ENCODE peak calls at places on chromosome 10, in ten cellular contexts. W, U, A, B, I, S, D, J, H and X are unnamed samples.

GRCh38 chr10:60139798-60140566 is 233.6 kb upstream of the CCDC6 start:
- DNase-seq in W (no peak), U (peak), A (no peak), B (no peak), I (no peak), S (no peak), D (no peak), J (no peak), H (no peak), X (no peak)

GRCh38 chr10:12945709-12946359 is 55.7 kb downstream of the CCDC3 start:
- DNase-seq in W (no peak), U (no peak), A (no peak), B (no peak), I (no peak), S (no peak), D (no peak), J (no peak), H (peak), X (no peak)

GRCh38 chr10:89625041-89625765 is 19.8 kb downstream of the PANK1 start:
- DNase-seq in W (no peak), U (no peak), A (no peak), B (no peak), I (no peak), S (no peak), D (no peak), J (no peak), H (no peak), X (no peak)

GRCh38 chr10:69800109-69800508 is 1.6 kb upstream of the COL13A1 start:
- DNase-seq in W (peak), U (peak), A (peak), B (peak), I (no peak), S (peak), D (no peak), J (peak), H (peak), X (no peak)

GRCh38 chr10:113618338-113618737 is 45.5 kb downstream of the NRAP start:
- DNase-seq in W (no peak), U (no peak), A (no peak), B (no peak), I (no peak), S (no peak), D (peak), J (no peak), H (no peak), X (no peak)

GRCh38 chr10:120600871-120601644 is 144.0 kb downstream of the PLPP4 start:
- DNase-seq in W (no peak), U (no peak), A (peak), B (peak), I (no peak), S (no peak), D (no peak), J (no peak), H (peak), X (no peak)

GRCh38 chr10:119671381-119671780 is 20.2 kb downstream of the BAG3 start:
- DNase-seq in W (no peak), U (no peak), A (no peak), B (no peak), I (no peak), S (no peak), D (no peak), J (no peak), H (no peak), X (no peak)

GRCh38 chr10:73898730-73899400 is 12.1 kb upstream of the PLAU start:
- DNase-seq in W (no peak), U (no peak), A (no peak), B (no peak), I (no peak), S (no peak), D (no peak), J (no peak), H (no peak), X (no peak)

GRCh38 chr10:97466755-97467154 is 20.8 kb downstream of the ZDHHC16 start:
- DNase-seq in W (no peak), U (no peak), A (no peak), B (no peak), I (no peak), S (no peak), D (no peak), J (peak), H (no peak), X (no peak)

GRCh38 chr10:13632407-13632806 is 45.6 kb downstream of the PRPF18 start:
- DNase-seq in W (no peak), U (no peak), A (no peak), B (no peak), I (no peak), S (no peak), D (no peak), J (no peak), H (no peak), X (no peak)

GRCh38 chr10:8416755-8417154 is 362.3 kb downstream of the GATA3 start:
- DNase-seq in W (no peak), U (no peak), A (no peak), B (no peak), I (no peak), S (no peak), D (no peak), J (no peak), H (peak), X (no peak)

GRCh38 chr10:44962870-44963738 is 3.5 kb downstream of the RASSF4 start:
- DNase-seq in W (no peak), U (no peak), A (no peak), B (peak), I (no peak), S (no peak), D (peak), J (no peak), H (no peak), X (peak)

GRCh38 chr10:79056736-79057391 is 11.9 kb upstream of the ZMIZ1 start:
- DNase-seq in W (no peak), U (no peak), A (no peak), B (peak), I (peak), S (no peak), D (peak), J (no peak), H (no peak), X (no peak)

GRCh38 chr10:114403545-114404161 is 649 bp downstream of the AFAP1L2 start:
- DNase-seq in W (no peak), U (no peak), A (peak), B (peak), I (peak), S (no peak), D (peak), J (no peak), H (peak), X (no peak)

GRCh38 chr10:110501142-110501937 is 3.6 kb downstream of the DUSP5 start:
- DNase-seq in W (peak), U (peak), A (no peak), B (peak), I (peak), S (peak), D (peak), J (peak), H (peak), X (peak)

GRCh38 chr10:1671366-1672000 is 65.8 kb downstream of the ADARB2 start:
- DNase-seq in W (no peak), U (no peak), A (no peak), B (no peak), I (no peak), S (no peak), D (no peak), J (no peak), H (no peak), X (no peak)

GRCh38 chr10:71973777-71974488 is 9.7 kb downstream of the CHST3 start:
- DNase-seq in W (no peak), U (no peak), A (no peak), B (no peak), I (no peak), S (no peak), D (no peak), J (no peak), H (peak), X (no peak)

GRCh38 chr10:73234695-73235094 is 12.4 kb downstream of the DNAJC9 start:
- DNase-seq in W (no peak), U (no peak), A (no peak), B (no peak), I (no peak), S (no peak), D (no peak), J (no peak), H (no peak), X (no peak)

GRCh38 chr10:43066481-43066880 is 10.4 kb upstream of the RET start:
- DNase-seq in W (no peak), U (no peak), A (no peak), B (no peak), I (no peak), S (no peak), D (no peak), J (no peak), H (no peak), X (no peak)

GRCh38 chr10:33377658-33378025 is 43.2 kb upstream of the NRP1 start:
- DNase-seq in W (no peak), U (no peak), A (no peak), B (no peak), I (no peak), S (no peak), D (no peak), J (peak), H (no peak), X (no peak)

GRCh38 chr10:133481086-133481643 is 27.4 kb downstream of the SCART1 start:
- DNase-seq in W (no peak), U (no peak), A (no peak), B (no peak), I (no peak), S (no peak), D (no peak), J (no peak), H (no peak), X (no peak)

GRCh38 chr10:77800738-77801266 is 125.8 kb downstream of the DLG5 start:
- DNase-seq in W (no peak), U (no peak), A (no peak), B (no peak), I (no peak), S (no peak), D (no peak), J (no peak), H (no peak), X (no peak)

GRCh38 chr10:93458821-93459257 is 23.3 kb downstream of the MYOF start:
- DNase-seq in W (peak), U (peak), A (no peak), B (no peak), I (peak), S (peak), D (peak), J (peak), H (no peak), X (no peak)

GRCh38 chr10:36802523-36803153 is 322.8 kb upstream of the ANKRD30A start:
- DNase-seq in W (no peak), U (no peak), A (no peak), B (no peak), I (peak), S (no peak), D (no peak), J (no peak), H (no peak), X (no peak)

GRCh38 chr10:12500406-12501303 is 151.3 kb downstream of the CAMK1D start:
- DNase-seq in W (no peak), U (no peak), A (no peak), B (no peak), I (no peak), S (peak), D (no peak), J (no peak), H (no peak), X (peak)

GRCh38 chr10:7408494-7409044 is 2.3 kb downstream of the SFMBT2 start:
- DNase-seq in W (peak), U (no peak), A (peak), B (peak), I (peak), S (peak), D (peak), J (no peak), H (peak), X (peak)

GRCh38 chr10:7797582-7797981 is 9.6 kb downstream of the ATP5F1C start:
- DNase-seq in W (no peak), U (peak), A (no peak), B (no peak), I (peak), S (no peak), D (peak), J (peak), H (peak), X (no peak)

GRCh38 chr10:125159932-125160855 is at the start of gene CTBP2:
- DNase-seq in W (peak), U (no peak), A (peak), B (no peak), I (peak), S (peak), D (peak), J (peak), H (no peak), X (peak)

GRCh38 chr10:125159486-125159931 is 854 bp downstream of the CTBP2 start:
- DNase-seq in W (no peak), U (no peak), A (no peak), B (no peak), I (no peak), S (peak), D (peak), J (no peak), H (no peak), X (no peak)

GRCh38 chr10:125162181-125162906 is 2.0 kb upstream of the CTBP2 start:
- DNase-seq in W (peak), U (no peak), A (no peak), B (peak), I (no peak), S (peak), D (no peak), J (no peak), H (no peak), X (no peak)

GRCh38 chr10:125160856-125161569 is 650 bp upstream of the CTBP2 start:
- DNase-seq in W (peak), U (peak), A (peak), B (peak), I (peak), S (peak), D (peak), J (peak), H (peak), X (peak)

GRCh38 chr10:125161570-125162139 is 1.3 kb upstream of the CTBP2 start:
- DNase-seq in W (no peak), U (no peak), A (no peak), B (no peak), I (no peak), S (peak), D (peak), J (no peak), H (no peak), X (no peak)
- TF ChIP-seq CTCF in W (peak), U (peak), A (peak), B (no peak), I (no peak), S (peak), D (peak), J (no peak), H (no peak), X (peak)

DNA sequence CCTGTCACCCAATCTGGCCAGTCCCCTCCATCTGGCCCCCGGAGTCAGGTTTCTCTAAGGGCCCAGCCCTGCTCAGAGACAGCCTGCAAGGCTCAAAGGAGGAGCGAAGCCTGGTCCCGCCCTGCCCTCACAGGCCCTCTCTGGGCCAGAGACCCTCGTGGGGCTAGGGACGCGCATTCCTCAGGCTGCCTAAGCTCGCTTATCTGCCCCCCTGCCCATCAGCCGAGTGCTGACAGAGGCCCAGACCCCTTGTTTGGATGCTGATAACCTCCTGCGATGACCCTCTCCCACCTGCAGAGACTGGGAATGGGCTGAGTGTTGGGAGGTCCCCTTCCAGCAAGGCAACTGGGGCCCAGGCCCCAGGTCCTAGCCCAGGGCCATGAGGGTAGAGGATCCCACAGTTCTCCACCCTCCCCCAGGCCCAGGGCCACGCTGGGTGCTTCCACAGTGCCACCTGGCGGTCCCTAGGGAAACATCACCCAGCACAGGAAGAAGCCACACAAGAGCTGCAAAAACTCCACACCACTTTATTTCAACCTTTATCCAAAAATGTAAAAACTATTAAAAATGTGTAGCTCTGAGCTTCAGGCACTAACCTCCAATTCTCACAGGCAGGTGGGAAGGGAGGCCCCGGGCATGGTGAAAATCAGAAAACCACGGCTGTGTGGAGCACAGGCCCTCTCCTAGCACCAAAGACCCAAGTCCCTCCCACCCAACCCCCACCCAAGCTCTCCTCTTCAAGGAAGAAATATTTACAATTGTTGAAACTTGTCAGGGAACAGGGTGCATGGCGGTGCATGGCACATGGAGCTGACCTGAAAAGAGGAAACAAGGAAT is 2.2 kb downstream of the NPM3 start:
- DNase-seq in W (no peak), U (peak), A (peak), B (peak), I (peak), S (peak), D (peak), J (peak), H (peak), X (peak)
- TF ChIP-seq CTCF in W (peak), U (peak), A (peak), B (peak), I (peak), S (peak), D (peak), J (no peak), H (peak), X (peak)

DNA sequence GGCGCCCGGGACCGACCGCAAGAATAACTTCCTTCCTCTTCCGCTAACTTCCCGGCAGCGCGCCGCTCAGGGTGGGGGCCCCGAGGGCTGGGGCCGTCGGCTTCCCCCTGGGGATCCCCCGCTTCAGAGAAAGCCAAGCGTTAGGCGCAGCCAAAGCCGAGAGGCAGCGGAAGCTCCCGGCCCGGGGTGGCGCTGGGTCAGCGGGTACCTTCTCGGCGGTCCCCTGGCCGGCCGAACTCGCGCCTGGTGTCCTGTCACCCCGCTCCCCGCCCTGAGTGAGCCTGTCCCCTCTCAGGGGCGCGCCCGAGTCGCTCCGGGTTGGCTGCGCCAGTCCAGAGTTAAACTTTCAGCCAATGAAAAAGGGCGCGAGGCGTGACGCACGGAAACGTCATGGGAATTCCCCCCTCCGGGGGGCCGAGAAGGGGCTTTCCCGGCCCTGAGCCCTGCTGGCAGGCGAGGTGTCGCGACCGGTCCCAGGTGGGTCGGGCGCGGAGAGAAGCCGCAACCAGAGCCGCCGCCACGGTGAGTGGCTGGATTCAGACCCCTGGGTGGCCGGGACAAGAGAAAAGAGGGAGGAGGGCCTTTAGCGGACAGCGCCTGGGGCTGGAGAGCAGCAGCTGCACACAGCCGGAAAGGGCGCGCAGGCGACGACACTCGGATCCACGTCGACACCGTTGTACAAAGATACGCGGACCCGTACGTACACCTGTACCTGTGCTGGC is 1.3 kb upstream of the NFKB2 start:
- DNase-seq in W (peak), U (peak), A (peak), B (peak), I (peak), S (peak), D (peak), J (peak), H (peak), X (peak)
- TF ChIP-seq CTCF in W (peak), U (no peak), A (peak), B (no peak), I (peak), S (peak), D (no peak), J (no peak), H (no peak), X (no peak)

DNA sequence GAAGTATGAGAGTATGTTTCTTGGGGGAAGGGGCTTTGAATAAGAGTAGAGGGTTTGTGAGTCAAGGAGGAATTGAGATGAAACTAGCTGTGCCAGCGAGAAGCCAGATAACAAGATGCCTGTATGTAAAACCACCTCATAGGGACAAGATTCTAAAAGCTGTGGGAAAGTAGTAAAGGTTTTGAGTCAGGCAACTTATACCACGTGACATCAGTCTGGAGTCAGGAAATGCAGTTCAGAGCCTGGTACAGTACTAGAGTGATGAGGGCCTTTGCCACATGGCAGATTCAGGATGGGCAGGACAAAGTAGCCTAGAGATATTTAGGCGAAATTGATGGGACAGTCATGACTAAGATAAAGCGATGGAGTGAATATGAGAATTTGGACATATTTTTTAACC is 140.2 kb upstream of the PLXDC2 start:
- DNase-seq in W (no peak), U (no peak), A (no peak), B (no peak), I (no peak), S (no peak), D (no peak), J (no peak), H (no peak), X (no peak)
- TF ChIP-seq CTCF in W (no peak), U (no peak), A (no peak), B (no peak), I (no peak), S (no peak), D (no peak), J (no peak), H (no peak), X (no peak)

GRCh38 chr10:68784476-68784875 is 42.9 kb upstream of the STOX1 start:
- DNase-seq in W (no peak), U (no peak), A (no peak), B (no peak), I (no peak), S (no peak), D (no peak), J (no peak), H (no peak), X (no peak)
- TF ChIP-seq CTCF in W (no peak), U (no peak), A (no peak), B (no peak), I (no peak), S (no peak), D (no peak), J (no peak), H (no peak), X (no peak)

GRCh38 chr10:50605280-50606270 is 18.2 kb downstream of the SGMS1 start:
- DNase-seq in W (no peak), U (peak), A (no peak), B (no peak), I (no peak), S (peak), D (peak), J (no peak), H (no peak), X (peak)

GRCh38 chr10:50601974-50602373 is 21.8 kb downstream of the SGMS1 start:
- DNase-seq in W (no peak), U (no peak), A (no peak), B (no peak), I (no peak), S (no peak), D (no peak), J (no peak), H (no peak), X (no peak)

GRCh38 chr10:50604823-50605222 is 18.9 kb downstream of the SGMS1 start:
- DNase-seq in W (no peak), U (no peak), A (no peak), B (no peak), I (no peak), S (no peak), D (no peak), J (no peak), H (no peak), X (no peak)

GRCh38 chr10:50603151-50603850 is 20.5 kb downstream of the SGMS1 start:
- DNase-seq in W (no peak), U (no peak), A (no peak), B (no peak), I (no peak), S (no peak), D (no peak), J (no peak), H (no peak), X (no peak)

DNA sequence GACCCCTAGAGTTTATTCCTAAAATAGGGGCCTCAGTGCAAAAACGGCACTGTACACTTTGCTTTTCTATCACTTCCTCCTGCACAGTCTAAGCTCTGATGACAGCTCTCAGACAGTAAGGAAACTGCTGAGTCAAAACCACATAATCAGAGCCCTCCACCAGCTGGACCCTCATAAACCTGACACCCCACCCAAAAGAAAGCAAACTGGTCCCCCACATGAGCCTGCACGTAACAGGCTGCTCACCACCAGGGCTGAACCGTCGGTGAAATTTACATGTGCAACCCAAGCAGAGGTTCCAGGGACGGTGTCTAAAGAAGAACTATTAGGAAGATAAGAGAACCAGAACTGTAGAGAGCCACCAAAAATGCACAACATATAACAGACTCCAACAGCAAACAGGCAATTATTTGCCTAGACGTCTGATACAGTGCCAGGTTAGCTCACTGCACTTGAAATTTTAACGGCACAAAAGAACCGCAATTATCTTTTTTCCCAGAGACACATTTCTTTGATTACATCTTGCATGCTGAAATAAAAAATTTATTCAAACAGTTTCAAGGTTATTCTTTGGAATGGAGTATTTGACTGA is 19.6 kb downstream of the SGMS1 start:
- DNase-seq in W (no peak), U (no peak), A (no peak), B (no peak), I (no peak), S (no peak), D (no peak), J (no peak), H (no peak), X (peak)
- TF ChIP-seq CTCF in W (no peak), U (no peak), A (no peak), B (no peak), I (peak), S (no peak), D (no peak), J (no peak), H (no peak), X (no peak)